ENCODE peak calls at places on chromosomes 5 and 9, in four cellular contexts. U is GM13977, B is WTC11, A is glutamatergic neuron. Y is an unnamed sample.

GRCh38 chr9:104787306-104788015 is 23.5 kb downstream of the NIPSNAP3B start:
- DNase-seq in U (no peak), A (no peak), B (no peak), Y (no peak)

GRCh38 chr5:157993201-157993600 is 134.3 kb upstream of the CLINT1 start:
- DNase-seq in U (no peak), B (no peak), A (no peak), Y (no peak)

GRCh38 chr9:5698004-5698403 is 69.1 kb downstream of the RIC1 start:
- DNase-seq in B (no peak), U (no peak), A (no peak), Y (no peak)

GRCh38 chr5:22911019-22911418 is 57.9 kb upstream of the CDH12 start:
- DNase-seq in A (no peak), U (no peak), B (no peak), Y (no peak)

GRCh38 chr9:83355024-83355444 is 183.2 kb downstream of the FRMD3 start:
- DNase-seq in U (no peak), B (no peak), A (no peak), Y (no peak)

GRCh38 chr5:61010759-61011460 is 65.9 kb downstream of the NDUFAF2 start:
- DNase-seq in U (no peak), A (no peak), B (peak), Y (peak)

GRCh38 chr9:11893331-11893730 is 799.9 kb upstream of the TYRP1 start:
- DNase-seq in A (no peak), B (no peak), U (no peak), Y (no peak)

GRCh38 chr5:151002250-151002649 is 18.1 kb upstream of the GPX3 start:
- DNase-seq in A (no peak), B (no peak), U (no peak), Y (no peak)

GRCh38 chr9:124941689-124942561 is 1.0 kb upstream of the GOLGA1 start:
- DNase-seq in A (peak), U (peak), B (peak), Y (peak)

GRCh38 chr5:86570427-86571083 is 47.2 kb upstream of the COX7C start:
- DNase-seq in U (no peak), A (no peak), B (no peak), Y (no peak)

GRCh38 chr5:149961186-149961685 is 678 bp downstream of the SLC26A2 start:
- DNase-seq in U (no peak), A (no peak), B (no peak), Y (no peak)

GRCh38 chr9:88280816-88281382 is 107.3 kb upstream of the SPIN1 start:
- DNase-seq in U (no peak), B (peak), A (no peak), Y (peak)

GRCh38 chr9:93954436-93955355 is at the start of gene BARX1:
- DNase-seq in U (peak), A (no peak), B (peak), Y (no peak)

GRCh38 chr5:175731172-175731571 is 73.3 kb downstream of the HRH2 start:
- DNase-seq in B (no peak), U (no peak), A (no peak), Y (no peak)

GRCh38 chr5:95826949-95827595 is 4.5 kb upstream of the GLRX start:
- DNase-seq in B (no peak), U (no peak), A (no peak), Y (no peak)

GRCh38 chr9:112890106-112891081 is at the start of gene SLC46A2:
- DNase-seq in B (peak), A (peak), U (no peak), Y (peak)

GRCh38 chr9:112884721-112885120 is 6.0 kb downstream of the SLC46A2 start:
- DNase-seq in U (no peak), B (no peak), A (no peak), Y (no peak)

GRCh38 chr9:112885324-112885723 is 5.4 kb downstream of the SLC46A2 start:
- DNase-seq in A (no peak), U (no peak), B (no peak), Y (no peak)

GRCh38 chr9:112886351-112886750 is 4.3 kb downstream of the SLC46A2 start:
- DNase-seq in A (no peak), U (no peak), B (no peak), Y (no peak)

DNA sequence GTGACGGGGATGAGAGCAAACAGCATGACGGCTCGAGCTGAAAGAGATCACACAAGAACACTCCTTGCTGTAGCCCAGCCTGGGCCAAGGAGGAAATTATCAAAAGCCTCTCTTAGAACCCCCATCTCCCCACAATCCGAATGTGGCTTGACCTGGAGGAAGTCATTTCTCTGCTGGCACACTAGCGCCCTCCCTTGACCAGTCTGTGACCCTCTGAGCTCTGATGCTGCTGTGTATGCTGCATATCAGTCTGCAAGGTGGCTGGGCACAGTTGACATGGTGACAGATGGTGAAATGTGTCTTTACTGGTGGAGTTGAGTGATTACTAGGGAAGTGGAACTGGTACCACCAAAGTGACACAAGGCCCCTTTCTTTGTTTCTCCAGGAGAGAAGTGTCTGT is 3.3 kb downstream of the SLC46A2 start:
- DNase-seq in U (no peak), B (peak), A (peak), Y (peak)
- TF ChIP-seq CTCF in U (peak), B (peak), A (no peak), Y (no peak)

DNA sequence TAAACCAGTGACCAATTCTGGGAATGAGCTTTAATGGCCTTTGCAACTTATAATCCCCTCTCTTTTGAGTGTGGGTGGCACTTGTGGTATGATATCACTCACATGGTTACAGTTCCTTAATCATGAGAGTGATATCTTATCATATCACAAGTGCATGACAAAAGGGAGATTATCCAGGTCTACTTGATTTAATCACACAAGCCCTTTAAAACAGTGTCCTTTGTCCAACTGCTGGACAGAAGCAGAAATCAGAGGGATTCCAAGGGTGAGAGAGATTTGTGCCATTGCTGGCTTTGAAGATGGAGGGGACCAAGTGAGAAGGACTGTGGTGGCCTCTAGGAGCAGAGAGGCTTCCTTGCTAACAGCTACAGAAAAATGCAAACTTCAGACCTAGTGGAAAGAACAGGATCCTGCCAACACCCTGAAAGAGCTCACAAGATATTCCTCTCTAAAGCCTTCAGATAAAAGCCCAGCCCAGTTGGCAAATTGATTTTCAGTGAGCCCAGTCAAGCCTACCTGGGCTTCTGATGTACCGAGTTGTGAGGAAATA is 279.0 kb upstream of the TLE4 start:
- DNase-seq in U (no peak), A (no peak), B (no peak), Y (no peak)
- TF ChIP-seq CTCF in U (no peak), A (no peak), B (no peak), Y (no peak)

GRCh38 chr5:32523625-32524024 is 61.7 kb upstream of the SUB1 start:
- DNase-seq in A (no peak), U (no peak), B (peak), Y (no peak)
- TF ChIP-seq CTCF in A (no peak), U (peak), B (peak), Y (no peak)

GRCh38 chr9:106859957-106860715 is 2.8 kb upstream of the ZNF462 start:
- DNase-seq in U (no peak), B (peak), A (peak), Y (peak)

GRCh38 chr9:106861585-106862114 is 1.3 kb upstream of the ZNF462 start:
- DNase-seq in A (peak), U (no peak), B (no peak), Y (peak)

GRCh38 chr9:106862946-106863740 is at the start of gene ZNF462:
- DNase-seq in A (peak), U (peak), B (peak), Y (peak)

GRCh38 chr9:106860731-106861584 is 2.0 kb upstream of the ZNF462 start:
- DNase-seq in A (peak), B (peak), U (no peak), Y (peak)

DNA sequence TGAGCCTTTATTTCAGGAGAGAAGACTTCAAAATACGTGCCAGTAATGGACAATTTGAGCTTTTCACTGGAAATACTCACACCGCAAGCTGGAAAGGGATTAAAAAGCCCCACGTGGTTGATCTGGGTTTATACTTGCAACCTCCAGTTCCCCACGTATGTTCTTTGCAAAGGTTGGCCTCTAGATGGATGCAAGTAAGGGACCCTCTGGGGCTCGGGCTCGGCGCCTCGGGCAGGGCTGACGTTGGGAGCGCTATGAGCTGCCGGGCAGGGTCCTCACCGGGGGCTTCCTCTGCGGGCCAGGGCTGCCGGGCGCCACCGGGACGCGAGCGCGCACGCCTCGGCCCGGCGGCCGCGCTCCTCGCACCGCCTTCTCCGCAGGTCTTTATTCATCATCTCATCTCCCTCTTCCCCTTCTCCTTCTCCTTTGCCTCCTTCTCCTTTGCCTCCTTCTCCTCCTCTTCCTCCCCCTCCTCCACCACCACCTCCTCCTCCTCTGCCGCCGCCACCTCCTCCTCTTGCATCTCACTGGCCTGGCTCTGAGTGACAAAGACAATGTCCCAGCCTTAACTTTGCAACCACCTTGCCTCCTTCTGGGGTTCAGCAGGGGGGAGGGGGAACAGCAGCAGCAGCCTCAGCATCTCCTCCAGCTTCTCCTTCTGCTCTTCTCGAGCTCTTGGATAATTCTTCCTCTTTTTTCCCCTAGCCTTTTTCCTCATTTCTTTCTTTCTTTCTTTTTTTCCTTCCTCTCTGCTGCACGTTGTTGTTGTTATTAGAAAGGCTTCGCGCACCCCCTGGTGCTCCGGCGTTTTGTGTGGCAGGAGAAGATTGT is 636 bp upstream of the ZNF462 start:
- DNase-seq in U (peak), B (peak), A (peak), Y (peak)
- TF ChIP-seq CTCF in U (no peak), B (no peak), A (no peak), Y (no peak)

DNA sequence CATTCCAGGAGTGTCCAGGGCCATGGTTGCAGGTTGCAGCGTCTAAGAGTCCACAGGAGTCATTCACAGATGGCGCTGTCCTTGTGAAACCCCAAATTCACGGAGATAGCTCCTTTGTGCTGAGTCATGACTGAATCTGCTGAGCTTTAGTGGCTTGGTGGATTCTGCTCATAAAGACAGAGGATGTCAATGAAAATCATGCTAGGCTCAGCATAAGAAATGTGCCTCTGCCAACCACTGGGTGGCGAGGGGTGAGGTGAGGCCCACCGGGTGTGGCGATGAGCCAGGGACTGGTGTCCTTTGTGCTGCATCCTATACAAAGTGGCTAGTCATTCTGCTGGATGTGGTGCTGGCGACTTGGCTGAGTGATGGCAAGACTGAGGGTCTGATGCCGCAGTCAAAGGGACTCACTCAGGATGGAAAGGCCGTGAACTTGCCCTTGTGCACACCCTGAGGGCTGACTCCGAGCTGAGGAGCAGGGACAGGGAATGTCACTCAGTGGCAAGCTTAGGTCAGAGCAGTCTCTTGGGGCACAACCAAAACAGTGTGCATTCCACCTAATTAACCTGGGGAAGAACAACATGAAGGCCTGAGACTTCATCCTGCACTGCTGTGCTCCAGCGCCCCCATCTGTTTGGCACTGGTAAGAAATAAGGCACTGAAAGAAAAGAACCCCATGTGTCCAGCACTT is 71.5 kb downstream of the DAP start:
- DNase-seq in U (peak), A (peak), B (peak), Y (peak)
- TF ChIP-seq CTCF in U (peak), A (peak), B (peak), Y (peak)